ENCODE peak calls at places on chromosome 2, in four cellular contexts. F is MM.1S, X is PC-9, I is GM23248. T is an unnamed sample.
A peak's percentile ranks its signal among the peaks of the same experiment; 100 is the strongest.

GRCh38 chr2:29063056-29063455 is 11.3 kb downstream of the PCARE start:
- DNase-seq in F (no peak), X (no peak), I (no peak), T (no peak)

GRCh38 chr2:2769481-2770431 is 438.7 kb upstream of the MYT1L start:
- DNase-seq in F (no peak), X (no peak), I (no peak), T (no peak)

GRCh38 chr2:230942920-230943896 is 18.2 kb upstream of the GPR55 start:
- DNase-seq in F (peak; percentile 9), X (no peak), I (peak; percentile 27), T (no peak)

GRCh38 chr2:128722469-128722868 is 403.8 kb upstream of the HS6ST1 start:
- DNase-seq in F (no peak), X (no peak), I (no peak), T (peak; percentile 28)

GRCh38 chr2:32271063-32271462 is 6.4 kb upstream of the NLRC4 start:
- DNase-seq in F (no peak), X (no peak), I (no peak), T (no peak)

GRCh38 chr2:162712598-162712997 is 126.0 kb downstream of the KCNH7 start:
- DNase-seq in F (no peak), X (no peak), I (no peak), T (no peak)

GRCh38 chr2:69013123-69013836 is at the start of gene ANTXR1:
- DNase-seq in F (peak; percentile 23), X (peak; percentile 56), I (peak; percentile 86), T (peak; percentile 75)

GRCh38 chr2:131026914-131027313 is 66.3 kb downstream of the FAM168B start:
- DNase-seq in F (no peak), X (no peak), I (no peak), T (no peak)

GRCh38 chr2:79604748-79605147 is 91.9 kb downstream of the CTNNA2 start:
- DNase-seq in F (peak; percentile 87), X (no peak), I (no peak), T (no peak)

GRCh38 chr2:34105015-34105767 is 506.1 kb upstream of the FAM98A start:
- DNase-seq in F (no peak), X (no peak), I (peak; percentile 88), T (peak; percentile 92)

GRCh38 chr2:146312899-146313298 is 1531.9 kb upstream of the ACVR2A start:
- DNase-seq in F (peak; percentile 43), X (no peak), I (peak; percentile 58), T (no peak)

GRCh38 chr2:149525323-149525722 is 62.3 kb downstream of the MMADHC start:
- DNase-seq in F (no peak), X (no peak), I (no peak), T (no peak)

GRCh38 chr2:56376699-56377665 is 193.2 kb downstream of the CCDC85A start:
- DNase-seq in F (no peak), X (no peak), I (peak; percentile 50), T (no peak)

GRCh38 chr2:109437325-109438090 is 176.3 kb downstream of the SEPTIN10 start:
- DNase-seq in F (no peak), X (no peak), I (no peak), T (no peak)

GRCh38 chr2:179247318-179248023 is 17.2 kb downstream of the SESTD1 start:
- DNase-seq in F (no peak), X (no peak), I (no peak), T (no peak)

GRCh38 chr2:179106342-179107178 is 56.6 kb upstream of the CCDC141 start:
- DNase-seq in F (no peak), X (peak; percentile 63), I (peak; percentile 97), T (peak; percentile 96)

GRCh38 chr2:74573747-74574562 is 19.4 kb downstream of the DOK1 start:
- DNase-seq in F (peak; percentile 78), X (no peak), I (peak; percentile 76), T (peak; percentile 88)

GRCh38 chr2:23526835-23527790 is 142.1 kb downstream of the KLHL29 start:
- DNase-seq in F (no peak), X (no peak), I (no peak), T (no peak)

GRCh38 chr2:213188971-213189899 is 37.8 kb upstream of the IKZF2 start:
- DNase-seq in F (no peak), X (no peak), I (peak; percentile 62), T (no peak)

GRCh38 chr2:100247256-100248043 is 74.9 kb downstream of the LONRF2 start:
- DNase-seq in F (peak; percentile 66), X (no peak), I (no peak), T (no peak)

GRCh38 chr2:101306410-101306809 is 2.1 kb downstream of the RNF149 start:
- DNase-seq in F (peak; percentile 17), X (no peak), I (peak; percentile 55), T (no peak)

GRCh38 chr2:147108553-147108952 is 736.3 kb upstream of the ACVR2A start:
- DNase-seq in F (no peak), X (no peak), I (peak; percentile 63), T (peak; percentile 25)

GRCh38 chr2:12493031-12493513 is 223.7 kb upstream of the TRIB2 start:
- DNase-seq in F (no peak), X (peak; percentile 76), I (peak; percentile 86), T (peak; percentile 82)

GRCh38 chr2:126793885-126794613 is 104.6 kb upstream of the TEX51 start:
- DNase-seq in F (no peak), X (no peak), I (no peak), T (no peak)

GRCh38 chr2:100653449-100654045 is 90.8 kb downstream of the PDCL3 start:
- DNase-seq in F (no peak), X (no peak), I (no peak), T (no peak)

DNA sequence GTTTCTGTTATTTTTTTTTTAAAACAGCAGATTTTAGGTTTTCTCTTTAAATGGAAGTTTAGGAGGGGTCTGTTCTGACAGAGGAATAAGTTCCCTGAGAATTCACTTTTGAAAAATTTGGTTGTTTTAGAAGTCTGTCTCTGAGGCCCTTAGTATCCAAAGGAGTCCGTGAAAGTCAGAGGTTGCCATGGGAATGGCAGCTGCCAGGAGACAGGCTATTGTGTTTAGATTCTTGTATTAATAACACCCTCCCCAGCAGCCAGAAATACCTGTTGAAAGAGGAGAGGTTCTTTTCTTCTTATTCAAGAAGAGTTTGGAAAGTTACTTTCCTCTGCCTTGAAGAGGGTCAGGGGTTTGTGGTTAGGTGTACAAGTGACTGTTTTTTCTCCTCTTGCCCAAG is 29.5 kb downstream of the TNP1 start:
- DNase-seq in F (no peak), X (no peak), I (no peak), T (no peak)
- H3K27ac ChIP-seq in F (no peak overlapping the region), X (no peak overlapping the region), I (no peak overlapping the region), T (no peak overlapping the region)

GRCh38 chr2:16202643-16203020 is 262.3 kb downstream of the MYCN start:
- DNase-seq in F (no peak), X (no peak), I (no peak), T (no peak)

GRCh38 chr2:16204791-16205620 is 264.7 kb downstream of the MYCN start:
- DNase-seq in F (no peak), X (no peak), I (no peak), T (no peak)

GRCh38 chr2:16204251-16204650 is 263.9 kb downstream of the MYCN start:
- DNase-seq in F (no peak), X (no peak), I (no peak), T (no peak)

GRCh38 chr2:16203069-16203468 is 262.7 kb downstream of the MYCN start:
- DNase-seq in F (no peak), X (no peak), I (no peak), T (no peak)

GRCh38 chr2:16203691-16204090 is 263.3 kb downstream of the MYCN start:
- DNase-seq in F (no peak), X (no peak), I (no peak), T (no peak)
- H3K4me1 ChIP-seq in F (no peaks in the 10 kb centered on the region), X (no peaks in the 10 kb centered on the region), I (no peaks in the 10 kb centered on the region), T (no peaks in the 10 kb centered on the region)

GRCh38 chr2:236970656-236971010 is 115.1 kb upstream of the COPS8 start:
- DNase-seq in F (no peak), X (no peak), I (peak; percentile 73), T (no peak)

GRCh38 chr2:236971131-236971850 is 114.4 kb upstream of the COPS8 start:
- DNase-seq in F (no peak), X (no peak), I (peak; percentile 44), T (no peak)

GRCh38 chr2:236968101-236968886 is 117.4 kb upstream of the COPS8 start:
- DNase-seq in F (no peak), X (no peak), I (no peak), T (no peak)

GRCh38 chr2:236969075-236969474 is 116.6 kb upstream of the COPS8 start:
- DNase-seq in F (no peak), X (no peak), I (no peak), T (no peak)

GRCh38 chr2:236969767-236970655 is 115.7 kb upstream of the COPS8 start:
- DNase-seq in F (no peak), X (no peak), I (peak; percentile 18), T (no peak)
- H3K27me3 ChIP-seq in F (no peaks in the 10 kb centered on the region), X (peaks cover 62% of the 10 kb centered on the region), I (no peaks in the 10 kb centered on the region), T (no peaks in the 10 kb centered on the region)

GRCh38 chr2:10982931-10983701 is 71.4 kb downstream of the KCNF1 start:
- DNase-seq in F (no peak), X (no peak), I (peak; percentile 16), T (no peak)

GRCh38 chr2:10981941-10982381 is 70.2 kb downstream of the KCNF1 start:
- DNase-seq in F (no peak), X (no peak), I (no peak), T (no peak)

GRCh38 chr2:10980071-10980470 is 68.3 kb downstream of the KCNF1 start:
- DNase-seq in F (no peak), X (no peak), I (no peak), T (no peak)

GRCh38 chr2:10981461-10981860 is 69.7 kb downstream of the KCNF1 start:
- DNase-seq in F (no peak), X (no peak), I (no peak), T (no peak)

DNA sequence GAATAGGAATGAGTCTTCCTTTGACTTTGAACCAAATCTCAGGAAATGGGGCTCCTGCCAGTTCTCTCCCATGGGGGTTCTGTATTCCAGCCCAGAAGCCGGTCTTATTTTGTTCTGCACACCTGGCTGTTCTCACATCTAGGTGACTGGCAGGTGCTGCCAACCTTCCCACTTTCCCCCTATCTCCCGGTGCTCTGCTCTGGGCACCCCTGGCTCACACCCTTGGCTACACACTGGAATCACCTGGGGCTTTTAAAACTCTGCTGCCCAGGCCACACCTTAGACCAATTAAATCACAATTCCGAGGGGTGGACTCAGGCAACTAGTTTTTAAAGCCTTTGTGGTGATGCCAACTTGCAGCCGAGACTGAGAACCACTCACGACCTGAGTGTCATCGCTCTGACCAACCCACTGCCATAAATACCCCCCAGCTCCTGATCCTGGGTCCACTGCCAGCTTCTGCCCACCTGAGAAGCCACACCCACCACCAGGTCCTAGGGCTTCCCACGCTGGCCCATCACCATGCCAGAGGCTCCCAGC is 69.2 kb downstream of the KCNF1 start:
- DNase-seq in F (no peak), X (no peak), I (no peak), T (no peak)
- H3K27ac ChIP-seq in F (no peak overlapping the region), X (no peak overlapping the region), I (no peak overlapping the region), T (no peak overlapping the region)

GRCh38 chr2:237695201-237695780 is 67.9 kb downstream of the LRRFIP1 start:
- DNase-seq in F (peak; percentile 84), X (peak; percentile 63), I (peak; percentile 95), T (peak; percentile 90)

GRCh38 chr2:237694423-237695194 is 67.2 kb downstream of the LRRFIP1 start:
- DNase-seq in F (peak; percentile 30), X (peak; percentile 37), I (no peak), T (no peak)

GRCh38 chr2:237692601-237693079 is 65.3 kb downstream of the LRRFIP1 start:
- DNase-seq in F (no peak), X (peak; percentile 47), I (peak; percentile 59), T (no peak)

GRCh38 chr2:237691908-237692600 is 64.7 kb downstream of the LRRFIP1 start:
- DNase-seq in F (peak; percentile 92), X (peak; percentile 99), I (peak; percentile 96), T (peak; percentile 62)

GRCh38 chr2:237693281-237694039 is 66.1 kb downstream of the LRRFIP1 start:
- DNase-seq in F (no peak), X (peak; percentile 49), I (peak; percentile 87), T (peak; percentile 90)
- H3K4me1 ChIP-seq in F (peaks cover 29% of the 10 kb centered on the region), X (peaks cover 75% of the 10 kb centered on the region), I (peaks cover 57% of the 10 kb centered on the region), T (peaks cover 12% of the 10 kb centered on the region)